ENCODE peak calls at places on chromosome 11, in four cellular contexts. K is HCT116, B is H1, Q is SK-N-SH. W is an unnamed sample.

GRCh38 chr11:105215528-105215927 is 76.0 kb upstream of the CARD18 start:
- DNase-seq in K (no peak), B (no peak), Q (no peak), W (no peak)

GRCh38 chr11:810040-810567 is 337 bp downstream of the RPLP2 start:
- DNase-seq in K (no peak), B (no peak), Q (no peak), W (no peak)

GRCh38 chr11:61129608-61130523 is 27.6 kb downstream of the CD5 start:
- DNase-seq in K (peak), B (peak), Q (peak), W (peak)

GRCh38 chr11:110858556-110858921 is 146.3 kb upstream of the ARHGAP20 start:
- DNase-seq in K (no peak), B (no peak), Q (no peak), W (no peak)

GRCh38 chr11:44561275-44561781 is 4.1 kb upstream of the CD82 start:
- DNase-seq in K (no peak), B (no peak), Q (no peak), W (no peak)

GRCh38 chr11:123556633-123557032 is 97.8 kb downstream of the SCN3B start:
- DNase-seq in K (no peak), B (no peak), Q (no peak), W (no peak)

GRCh38 chr11:100908746-100909145 is 220.9 kb downstream of the PGR start:
- DNase-seq in K (no peak), B (no peak), Q (no peak), W (no peak)

GRCh38 chr11:77030834-77031414 is 3.3 kb upstream of the B3GNT6 start:
- DNase-seq in K (no peak), B (no peak), Q (no peak), W (no peak)

GRCh38 chr11:63944987-63945386 is 6.2 kb downstream of the NAA40 start:
- DNase-seq in K (no peak), B (no peak), Q (peak), W (no peak)

GRCh38 chr11:128146926-128147605 is 440.3 kb downstream of the ETS1 start:
- DNase-seq in K (no peak), B (no peak), Q (no peak), W (peak)

GRCh38 chr11:133134561-133135173 is 397.6 kb downstream of the OPCML start:
- DNase-seq in K (no peak), B (peak), Q (peak), W (peak)

GRCh38 chr11:117045956-117046355 is 52.3 kb downstream of the SIK3 start:
- DNase-seq in K (no peak), B (no peak), Q (no peak), W (no peak)

GRCh38 chr11:6505577-6506240 is 8.6 kb downstream of the DNHD1 start:
- DNase-seq in K (peak), B (no peak), Q (peak), W (peak)

GRCh38 chr11:10328314-10329090 is 23.6 kb downstream of the ADM start:
- DNase-seq in K (no peak), B (no peak), Q (no peak), W (no peak)

GRCh38 chr11:5059527-5059926 is at the start of gene OR52E2:
- DNase-seq in K (no peak), B (no peak), Q (no peak), W (no peak)

GRCh38 chr11:74730601-74731260 is 495 bp downstream of the CHRDL2 start:
- DNase-seq in K (no peak), B (peak), Q (peak), W (no peak)

GRCh38 chr11:17734418-17734911 is at the start of gene KCNC1:
- DNase-seq in K (no peak), B (peak), Q (peak), W (peak)

GRCh38 chr11:6219359-6219758 is 14.0 kb downstream of the C11orf42 start:
- DNase-seq in K (no peak), B (no peak), Q (no peak), W (no peak)

GRCh38 chr11:100630898-100631297 is 56.2 kb upstream of the ARHGAP42 start:
- DNase-seq in K (no peak), B (no peak), Q (no peak), W (no peak)

GRCh38 chr11:28697920-28698827 is 590.0 kb downstream of the METTL15 start:
- DNase-seq in K (peak), B (peak), Q (peak), W (peak)

GRCh38 chr11:57741132-57742086 is at the start of gene SELENOH:
- DNase-seq in K (peak), B (peak), Q (peak), W (peak)

GRCh38 chr11:18270102-18270501 is 4.0 kb downstream of the SAA1 start:
- DNase-seq in K (no peak), B (no peak), Q (no peak), W (peak)

GRCh38 chr11:81658722-81659121 is 1074.9 kb downstream of the FAM181B start:
- DNase-seq in K (no peak), B (no peak), Q (peak), W (peak)

GRCh38 chr11:81966340-81966739 is 767.3 kb downstream of the FAM181B start:
- DNase-seq in K (no peak), B (no peak), Q (no peak), W (no peak)

GRCh38 chr11:36577859-36578258 is 10.1 kb downstream of the RAG1 start:
- DNase-seq in K (no peak), B (no peak), Q (no peak), W (no peak)

GRCh38 chr11:96307748-96308133 is 35.3 kb downstream of the MAML2 start:
- DNase-seq in K (peak), B (no peak), Q (no peak), W (no peak)

GRCh38 chr11:72984448-72985077 is 157.6 kb downstream of the FCHSD2 start:
- DNase-seq in K (no peak), B (no peak), Q (no peak), W (no peak)

GRCh38 chr11:9568854-9569587 is 4.4 kb upstream of the WEE1 start:
- DNase-seq in K (peak), B (no peak), Q (peak), W (no peak)

GRCh38 chr11:61183645-61184044 is 19.7 kb upstream of the PGA3 start:
- DNase-seq in K (no peak), B (no peak), Q (no peak), W (no peak)

GRCh38 chr11:76073716-76074115 is 132.6 kb downstream of the WNT11 start:
- DNase-seq in K (no peak), B (no peak), Q (peak), W (no peak)

GRCh38 chr11:115886111-115886733 is 382.0 kb upstream of the CADM1 start:
- DNase-seq in K (no peak), B (no peak), Q (no peak), W (no peak)

GRCh38 chr11:235180-235997 is 753 bp downstream of the SIRT3 start:
- DNase-seq in K (no peak), B (no peak), Q (no peak), W (peak)

GRCh38 chr11:61960532-61960931 is 6.9 kb downstream of the FTH1 start:
- DNase-seq in K (no peak), B (no peak), Q (no peak), W (no peak)

GRCh38 chr11:66080055-66080817 is 10.2 kb downstream of the PACS1 start:
- DNase-seq in K (peak), B (no peak), Q (no peak), W (no peak)
- TF ChIP-seq JUND in K (no peak), B (no peak), Q (peak), W (no peak)

GRCh38 chr11:35036642-35037041 is 102.3 kb upstream of the CD44 start:
- DNase-seq in K (no peak), B (no peak), Q (no peak), W (no peak)

GRCh38 chr11:35033011-35033410 is 106.0 kb upstream of the CD44 start:
- DNase-seq in K (no peak), B (no peak), Q (no peak), W (no peak)

GRCh38 chr11:35038211-35038930 is 100.6 kb upstream of the CD44 start:
- DNase-seq in K (no peak), B (no peak), Q (peak), W (no peak)

GRCh38 chr11:35034401-35034800 is 104.6 kb upstream of the CD44 start:
- DNase-seq in K (no peak), B (no peak), Q (no peak), W (no peak)

DNA sequence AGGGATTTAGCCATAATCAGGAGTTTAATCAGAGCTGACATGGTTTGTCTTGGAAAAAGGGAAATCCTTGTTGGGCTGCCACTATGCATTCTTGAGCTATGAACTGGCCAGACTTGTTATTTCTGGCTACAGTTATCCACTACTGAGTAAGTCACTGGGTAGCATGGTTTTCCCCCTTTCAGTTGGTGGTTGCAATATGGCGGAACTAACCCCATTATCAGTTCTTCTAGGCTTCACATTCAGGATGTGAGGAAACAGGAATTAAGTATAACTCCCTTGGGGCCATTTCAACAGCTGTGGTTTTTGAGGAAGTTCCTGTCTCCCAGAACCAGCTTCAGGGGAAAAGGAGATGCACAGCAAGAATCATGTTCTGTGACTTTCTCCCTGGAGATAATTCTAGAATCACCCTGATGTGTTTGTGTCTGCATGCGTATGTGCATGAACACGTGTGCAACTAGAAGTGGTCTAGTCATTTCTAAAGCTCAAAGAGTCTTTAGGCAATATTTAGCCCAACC is 103.0 kb upstream of the CD44 start:
- DNase-seq in K (no peak), B (no peak), Q (no peak), W (no peak)
- TF ChIP-seq JUND in K (no peak), B (no peak), Q (peak), W (no peak)

GRCh38 chr11:102994101-102994500 is 38.6 kb upstream of the MMP13 start:
- DNase-seq in K (peak), B (no peak), Q (no peak), W (peak)
- TF ChIP-seq JUND in K (no peak), B (no peak), Q (no peak), W (no peak)

GRCh38 chr11:70025308-70025707 is 52.8 kb upstream of the ANO1 start:
- DNase-seq in K (no peak), B (no peak), Q (no peak), W (no peak)

GRCh38 chr11:70024773-70025045 is 53.4 kb upstream of the ANO1 start:
- DNase-seq in K (no peak), B (no peak), Q (no peak), W (no peak)

GRCh38 chr11:70026726-70027125 is 51.4 kb upstream of the ANO1 start:
- DNase-seq in K (no peak), B (peak), Q (no peak), W (no peak)

GRCh38 chr11:70026012-70026411 is 52.1 kb upstream of the ANO1 start:
- DNase-seq in K (no peak), B (no peak), Q (no peak), W (no peak)

DNA sequence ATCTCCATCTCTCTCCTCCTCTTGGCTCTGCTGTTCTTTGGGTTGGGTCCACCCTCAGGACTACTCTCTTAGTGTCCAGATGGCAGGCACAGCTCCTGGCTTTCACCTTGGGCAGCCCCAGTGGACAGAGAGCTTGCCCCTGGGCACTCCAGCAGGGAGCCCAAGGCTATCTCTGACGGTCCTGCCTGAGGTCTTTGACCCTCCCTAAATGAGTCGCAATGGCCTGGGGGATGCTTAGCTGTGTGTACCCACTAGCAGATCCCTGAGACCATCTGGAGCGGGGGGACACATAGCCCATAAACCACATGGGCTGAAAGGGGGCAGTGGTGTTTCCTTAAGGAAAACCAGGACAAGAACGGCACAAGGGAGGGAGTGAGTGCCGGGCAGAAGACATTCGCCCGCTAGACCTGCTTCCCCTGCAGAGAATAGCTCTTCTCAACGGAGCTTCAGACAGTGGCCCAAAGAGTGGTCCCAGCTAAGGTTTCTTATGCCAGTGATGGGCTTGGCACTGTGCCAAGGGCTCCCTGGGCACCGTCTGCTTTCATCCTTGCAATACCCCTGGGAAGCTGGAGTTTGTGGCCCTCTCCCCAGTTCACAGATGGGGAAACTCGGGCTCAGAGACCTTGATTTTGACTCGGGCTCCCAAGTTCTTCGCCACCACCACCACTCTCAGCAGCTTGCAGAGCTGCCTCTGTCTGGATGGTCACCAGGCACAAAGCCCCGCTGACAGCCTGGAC is 53.9 kb upstream of the ANO1 start:
- DNase-seq in K (no peak), B (no peak), Q (no peak), W (no peak)
- TF ChIP-seq JUND in K (no peak), B (no peak), Q (no peak), W (no peak)

DNA sequence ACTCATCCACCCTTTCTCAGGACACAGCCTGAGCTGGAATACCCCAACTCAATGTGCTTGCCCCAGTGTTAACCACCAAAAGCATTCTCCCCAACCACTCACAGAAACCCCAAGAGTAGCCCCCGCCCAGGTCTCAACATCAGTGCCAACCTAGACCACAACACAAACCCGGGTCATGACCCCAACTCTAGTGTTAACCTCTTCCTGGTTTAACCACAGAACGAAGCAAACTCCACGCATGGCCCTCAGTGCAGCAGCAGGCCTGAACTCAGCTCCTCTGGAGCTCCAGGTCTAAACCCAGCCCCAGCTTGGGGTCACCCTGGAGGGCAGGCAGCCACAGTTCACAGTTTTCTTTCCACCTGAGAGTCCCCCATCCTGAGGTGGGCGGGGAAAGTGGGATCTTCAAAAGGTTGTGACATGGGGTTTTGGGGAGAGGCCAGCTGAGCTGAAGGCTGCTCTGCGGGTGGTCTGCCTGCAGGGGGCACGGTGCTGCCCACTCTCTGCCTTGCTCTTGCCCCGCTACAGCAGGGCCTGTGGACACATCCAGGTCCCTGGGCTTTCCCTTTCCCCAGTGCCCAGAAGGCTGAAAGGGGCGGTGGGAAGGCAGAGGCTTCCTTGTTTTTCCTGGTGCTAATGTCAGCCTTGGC is 37.9 kb downstream of the NECTIN1 start:
- DNase-seq in K (no peak), B (no peak), Q (no peak), W (no peak)
- TF ChIP-seq JUND in K (no peak), B (no peak), Q (no peak), W (no peak)

GRCh38 chr11:19933801-19934488 is 221.3 kb downstream of the NAV2 start:
- DNase-seq in K (no peak), B (no peak), Q (no peak), W (no peak)
- TF ChIP-seq JUND in K (no peak), B (no peak), Q (no peak), W (no peak)

GRCh38 chr11:47257518-47258316 is at the start of gene NR1H3:
- DNase-seq in K (no peak), B (peak), Q (peak), W (peak)

GRCh38 chr11:47260366-47260765 is 2.6 kb downstream of the NR1H3 start:
- DNase-seq in K (no peak), B (no peak), Q (no peak), W (no peak)

GRCh38 chr11:47261291-47261800 is 3.5 kb downstream of the NR1H3 start:
- DNase-seq in K (no peak), B (no peak), Q (no peak), W (no peak)

GRCh38 chr11:47258317-47258902 is 614 bp downstream of the NR1H3 start:
- DNase-seq in K (no peak), B (no peak), Q (no peak), W (no peak)

GRCh38 chr11:47259178-47259977 is 1.6 kb downstream of the NR1H3 start:
- DNase-seq in K (no peak), B (peak), Q (peak), W (peak)
- TF ChIP-seq JUND in K (no peak), B (no peak), Q (no peak), W (no peak)

W was measured in T47D.